ENCODE peak calls at places on chromosome 7, in five cellular contexts. One of them, this sample, is unnamed.

GRCh38 chr7:5695037-5695708 is 86.3 kb downstream of the RNF216 start:
- DNase-seq in uterus: peak
- DNase-seq in WERI-Rb-1: no peak
- DNase-seq in psoas muscle: peak
- DNase-seq in osteoblast: no peak
- DNase-seq in this sample: peak

GRCh38 chr7:18974803-18975202 is 142.6 kb downstream of the TWIST1 start:
- DNase-seq in osteoblast: peak
- DNase-seq in WERI-Rb-1: no peak
- DNase-seq in uterus: no peak
- DNase-seq in psoas muscle: no peak
- DNase-seq in this sample: no peak

GRCh38 chr7:30173058-30173897 is 38.5 kb downstream of the MTURN start:
- DNase-seq in WERI-Rb-1: peak
- DNase-seq in osteoblast: peak
- DNase-seq in psoas muscle: peak
- DNase-seq in uterus: peak
- DNase-seq in this sample: peak

GRCh38 chr7:100655908-100656674 is at the start of gene ACTL6B:
- DNase-seq in psoas muscle: peak
- DNase-seq in osteoblast: peak
- DNase-seq in uterus: no peak
- DNase-seq in WERI-Rb-1: peak
- DNase-seq in this sample: peak

GRCh38 chr7:6375346-6376101 is 72.2 kb downstream of the DAGLB start:
- DNase-seq in osteoblast: peak
- DNase-seq in uterus: no peak
- DNase-seq in WERI-Rb-1: no peak
- DNase-seq in psoas muscle: no peak
- DNase-seq in this sample: no peak

GRCh38 chr7:44284216-44284615 is 41.2 kb downstream of the CAMK2B start:
- DNase-seq in osteoblast: peak
- DNase-seq in psoas muscle: peak
- DNase-seq in WERI-Rb-1: peak
- DNase-seq in uterus: peak
- DNase-seq in this sample: peak

GRCh38 chr7:66236713-66237303 is 31.7 kb downstream of the TPST1 start:
- DNase-seq in psoas muscle: no peak
- DNase-seq in WERI-Rb-1: no peak
- DNase-seq in osteoblast: peak
- DNase-seq in uterus: no peak
- DNase-seq in this sample: no peak

GRCh38 chr7:15862781-15863165 is 176.3 kb upstream of the MEOX2 start:
- DNase-seq in osteoblast: no peak
- DNase-seq in uterus: no peak
- DNase-seq in WERI-Rb-1: no peak
- DNase-seq in psoas muscle: no peak
- DNase-seq in this sample: no peak

GRCh38 chr7:148684289-148684688 is 14.4 kb upstream of the CUL1 start:
- DNase-seq in osteoblast: no peak
- DNase-seq in WERI-Rb-1: no peak
- DNase-seq in psoas muscle: no peak
- DNase-seq in uterus: no peak
- DNase-seq in this sample: no peak

GRCh38 chr7:83410989-83411591 is 237.8 kb downstream of the SEMA3E start:
- DNase-seq in psoas muscle: no peak
- DNase-seq in WERI-Rb-1: peak
- DNase-seq in osteoblast: no peak
- DNase-seq in uterus: no peak
- DNase-seq in this sample: no peak

GRCh38 chr7:129702316-129702715 is 90.8 kb downstream of the NRF1 start:
- DNase-seq in psoas muscle: no peak
- DNase-seq in uterus: no peak
- DNase-seq in WERI-Rb-1: no peak
- DNase-seq in osteoblast: no peak
- DNase-seq in this sample: no peak

GRCh38 chr7:47285860-47286491 is 295.9 kb downstream of the TNS3 start:
- DNase-seq in WERI-Rb-1: no peak
- DNase-seq in osteoblast: no peak
- DNase-seq in uterus: no peak
- DNase-seq in psoas muscle: no peak
- DNase-seq in this sample: no peak

GRCh38 chr7:159027091-159027802 is 117.4 kb downstream of the VIPR2 start:
- DNase-seq in osteoblast: no peak
- DNase-seq in WERI-Rb-1: no peak
- DNase-seq in psoas muscle: no peak
- DNase-seq in uterus: peak
- DNase-seq in this sample: no peak

GRCh38 chr7:73496626-73497025 is 25.5 kb downstream of the BAZ1B start:
- DNase-seq in WERI-Rb-1: no peak
- DNase-seq in osteoblast: no peak
- DNase-seq in psoas muscle: no peak
- DNase-seq in uterus: no peak
- DNase-seq in this sample: no peak
- H3K27ac ChIP-seq in WERI-Rb-1: no peak
- H3K27ac ChIP-seq in osteoblast: no peak
- H3K27ac ChIP-seq in psoas muscle: no peak
- H3K27ac ChIP-seq in uterus: no peak
- H3K27ac ChIP-seq in this sample: no peak

GRCh38 chr7:45573199-45573598 is 969 bp upstream of the ADCY1 start:
- DNase-seq in uterus: no peak
- DNase-seq in osteoblast: peak
- DNase-seq in WERI-Rb-1: no peak
- DNase-seq in psoas muscle: no peak
- DNase-seq in this sample: no peak

GRCh38 chr7:45575501-45576248 is 1.5 kb downstream of the ADCY1 start:
- DNase-seq in uterus: no peak
- DNase-seq in osteoblast: peak
- DNase-seq in psoas muscle: no peak
- DNase-seq in WERI-Rb-1: no peak
- DNase-seq in this sample: no peak

GRCh38 chr7:45573636-45574470 is at the start of gene ADCY1:
- DNase-seq in osteoblast: peak
- DNase-seq in psoas muscle: no peak
- DNase-seq in uterus: no peak
- DNase-seq in WERI-Rb-1: no peak
- DNase-seq in this sample: no peak

GRCh38 chr7:45576249-45576929 is 2.2 kb downstream of the ADCY1 start:
- DNase-seq in WERI-Rb-1: no peak
- DNase-seq in uterus: no peak
- DNase-seq in osteoblast: peak
- DNase-seq in psoas muscle: no peak
- DNase-seq in this sample: no peak

GRCh38 chr7:45574521-45575500 is 643 bp downstream of the ADCY1 start:
- DNase-seq in psoas muscle: no peak
- DNase-seq in uterus: no peak
- DNase-seq in WERI-Rb-1: peak
- DNase-seq in osteoblast: peak
- DNase-seq in this sample: no peak
- H3K4me3 ChIP-seq in psoas muscle: peak
- H3K4me3 ChIP-seq in uterus: peak
- H3K4me3 ChIP-seq in WERI-Rb-1: peak
- H3K4me3 ChIP-seq in osteoblast: no peak
- H3K4me3 ChIP-seq in this sample: peak

GRCh38 chr7:49137978-49138377 is 213.6 kb downstream of the CDC14C start:
- DNase-seq in osteoblast: no peak
- DNase-seq in uterus: no peak
- DNase-seq in WERI-Rb-1: no peak
- DNase-seq in psoas muscle: no peak
- DNase-seq in this sample: no peak
- H3K27ac ChIP-seq in osteoblast: no peak
- H3K27ac ChIP-seq in uterus: no peak
- H3K27ac ChIP-seq in WERI-Rb-1: no peak
- H3K27ac ChIP-seq in psoas muscle: no peak
- H3K27ac ChIP-seq in this sample: no peak

GRCh38 chr7:37208528-37208927 is 240.1 kb downstream of the ELMO1 start:
- DNase-seq in psoas muscle: peak
- DNase-seq in uterus: peak
- DNase-seq in WERI-Rb-1: peak
- DNase-seq in osteoblast: no peak
- DNase-seq in this sample: peak
- H3K4me3 ChIP-seq in psoas muscle: no peak
- H3K4me3 ChIP-seq in uterus: no peak
- H3K4me3 ChIP-seq in WERI-Rb-1: no peak
- H3K4me3 ChIP-seq in osteoblast: no peak
- H3K4me3 ChIP-seq in this sample: no peak

DNA sequence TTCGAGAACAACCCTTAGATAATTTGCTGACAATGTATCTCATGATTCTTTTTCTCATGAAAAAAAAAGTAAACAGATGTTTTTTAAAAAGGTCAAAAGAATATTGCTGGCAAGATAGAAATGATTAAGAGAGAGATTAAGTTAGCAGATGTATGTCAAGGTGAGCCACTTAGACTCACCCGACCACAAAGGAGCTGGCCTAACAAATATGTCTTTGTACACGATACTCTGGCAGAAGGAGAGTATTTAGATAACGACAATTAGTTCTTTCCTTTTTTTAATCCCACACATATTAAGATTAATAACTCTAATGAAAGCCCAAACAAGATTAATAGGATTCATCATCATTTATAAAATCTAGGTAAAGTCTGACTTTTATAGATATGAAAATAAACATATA is 156.7 kb downstream of the RAPGEF5 start:
- DNase-seq in WERI-Rb-1: no peak
- DNase-seq in osteoblast: no peak
- DNase-seq in uterus: no peak
- DNase-seq in psoas muscle: no peak
- DNase-seq in this sample: no peak
- H3K27ac ChIP-seq in WERI-Rb-1: no peak
- H3K27ac ChIP-seq in osteoblast: no peak
- H3K27ac ChIP-seq in uterus: no peak
- H3K27ac ChIP-seq in psoas muscle: no peak
- H3K27ac ChIP-seq in this sample: no peak

This sample was measured in heart left ventricle.